ENCODE peak calls at places on chromosomes 2 and 18, in four cellular contexts. Y is HCT116, W is HepG2, V is SK-N-SH. S is an unnamed sample.

GRCh38 chr2:28649481-28650260 is 102.0 kb upstream of the PPP1CB start:
- DNase-seq in Y (peak; percentile 60), W (peak; percentile 36), V (no peak), S (no peak)

GRCh38 chr2:127577973-127578372 is 42.5 kb downstream of the MYO7B start:
- DNase-seq in Y (no peak), W (no peak), V (no peak), S (no peak)

GRCh38 chr2:24886114-24886501 is 33.9 kb downstream of the ADCY3 start:
- DNase-seq in Y (no peak), W (no peak), V (no peak), S (no peak)

GRCh38 chr18:12308386-12309100 is 502 bp downstream of the TUBB6 start:
- DNase-seq in Y (no peak), W (peak; percentile 29), V (peak; percentile 76), S (peak; percentile 88)

GRCh38 chr2:33215299-33215698 is 261.1 kb upstream of the RASGRP3 start:
- DNase-seq in Y (no peak), W (no peak), V (no peak), S (no peak)

GRCh38 chr2:106115250-106115649 is 78.9 kb downstream of the UXS1 start:
- DNase-seq in Y (peak; percentile 86), W (peak; percentile 84), V (no peak), S (peak; percentile 89)

GRCh38 chr2:21372654-21373053 is 248.9 kb downstream of the TDRD15 start:
- DNase-seq in Y (no peak), W (peak; percentile 39), V (peak; percentile 26), S (no peak)

GRCh38 chr2:88307817-88308216 is 137.7 kb downstream of the THNSL2 start:
- DNase-seq in Y (peak; percentile 51), W (peak; percentile 65), V (peak; percentile 43), S (peak; percentile 26)

GRCh38 chr2:236988690-236989639 is 96.7 kb upstream of the COPS8 start:
- DNase-seq in Y (no peak), W (peak; percentile 29), V (no peak), S (no peak)

GRCh38 chr2:85439986-85440385 is 21.5 kb downstream of the SH2D6 start:
- DNase-seq in Y (no peak), W (no peak), V (no peak), S (no peak)

GRCh38 chr2:67846341-67847070 is 216.3 kb downstream of the C1D start:
- DNase-seq in Y (peak; percentile 75), W (peak; percentile 94), V (peak; percentile 49), S (peak; percentile 67)

GRCh38 chr2:72999729-73000725 is 71.5 kb downstream of the SFXN5 start:
- DNase-seq in Y (no peak), W (no peak), V (no peak), S (no peak)

GRCh38 chr18:79732721-79733025 is 53.1 kb downstream of the CTDP1 start:
- DNase-seq in Y (no peak), W (no peak), V (no peak), S (no peak)

GRCh38 chr2:36352024-36352398 is 3.6 kb upstream of the CRIM1 start:
- DNase-seq in Y (peak; percentile 65), W (peak; percentile 68), V (peak; percentile 67), S (peak; percentile 32)

GRCh38 chr2:127740665-127741287 is 39.5 kb downstream of the SFT2D3 start:
- DNase-seq in Y (no peak), W (no peak), V (no peak), S (no peak)

GRCh38 chr2:85470850-85471800 is 52.6 kb downstream of the SH2D6 start:
- DNase-seq in Y (no peak), W (peak; percentile 98), V (peak; percentile 42), S (no peak)

GRCh38 chr2:27522400-27522945 is 25.8 kb downstream of the GCKR start:
- DNase-seq in Y (no peak), W (peak; percentile 39), V (no peak), S (peak; percentile 23)

GRCh38 chr2:231187736-231188505 is 10.5 kb upstream of the ARMC9 start:
- DNase-seq in Y (no peak), W (peak; percentile 89), V (peak; percentile 83), S (no peak)

GRCh38 chr2:85886585-85886984 is 2.2 kb downstream of the ST3GAL5 start:
- DNase-seq in Y (no peak), W (no peak), V (no peak), S (no peak)

GRCh38 chr2:147108553-147108952 is 736.3 kb upstream of the ACVR2A start:
- DNase-seq in Y (no peak), W (no peak), V (no peak), S (no peak)

GRCh38 chr2:205792908-205793307 is 110.6 kb downstream of the NRP2 start:
- DNase-seq in Y (no peak), W (no peak), V (no peak), S (no peak)

GRCh38 chr2:115294999-115295398 is 852.6 kb downstream of the DPP10 start:
- DNase-seq in Y (no peak), W (no peak), V (no peak), S (no peak)

GRCh38 chr18:28032177-28032576 is 144.8 kb downstream of the CDH2 start:
- DNase-seq in Y (no peak), W (no peak), V (no peak), S (no peak)

GRCh38 chr2:171244970-171245782 is 84.5 kb upstream of the TLK1 start:
- DNase-seq in Y (no peak), W (no peak), V (no peak), S (no peak)

GRCh38 chr2:171247741-171248140 is 87.0 kb upstream of the TLK1 start:
- DNase-seq in Y (no peak), W (no peak), V (no peak), S (no peak)

GRCh38 chr2:171241771-171242170 is 81.1 kb upstream of the TLK1 start:
- DNase-seq in Y (no peak), W (no peak), V (no peak), S (no peak)

GRCh38 chr2:171248205-171248662 is 87.5 kb upstream of the TLK1 start:
- DNase-seq in Y (no peak), W (no peak), V (no peak), S (no peak)

GRCh38 chr2:171244466-171244969 is 83.8 kb upstream of the TLK1 start:
- DNase-seq in Y (no peak), W (no peak), V (no peak), S (no peak)
- TF ChIP-seq ELF1 in Y (no peak), W (no peak), V (no peak), S (no peak)

DNA sequence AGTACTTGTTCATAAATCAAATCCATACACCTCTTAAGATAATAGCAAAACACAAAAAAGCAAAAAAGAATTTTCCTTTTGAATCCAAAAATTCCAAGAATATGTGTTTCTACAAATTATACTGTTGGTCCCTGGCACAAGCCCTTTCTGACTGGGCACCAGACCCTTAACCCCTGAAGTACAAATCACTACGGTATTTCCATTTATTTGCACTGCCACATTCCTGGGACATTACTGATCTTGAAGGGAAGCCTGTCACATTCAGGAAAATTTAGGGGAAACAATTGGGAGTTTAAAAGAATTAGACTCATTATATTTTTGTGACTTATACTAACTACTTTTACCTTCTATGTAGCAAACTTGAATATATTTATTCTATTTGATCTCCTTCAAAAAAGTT is 98.8 kb downstream of the ZNF521 start:
- DNase-seq in Y (no peak), W (no peak), V (no peak), S (no peak)
- TF ChIP-seq ELF1 in Y (no peak), W (no peak), V (no peak), S (no peak)

GRCh38 chr2:235345745-235346144 is 148.1 kb upstream of the AGAP1 start:
- DNase-seq in Y (no peak), W (no peak), V (no peak), S (no peak)
- TF ChIP-seq ELF1 in Y (no peak), W (no peak), V (no peak), S (no peak)

DNA sequence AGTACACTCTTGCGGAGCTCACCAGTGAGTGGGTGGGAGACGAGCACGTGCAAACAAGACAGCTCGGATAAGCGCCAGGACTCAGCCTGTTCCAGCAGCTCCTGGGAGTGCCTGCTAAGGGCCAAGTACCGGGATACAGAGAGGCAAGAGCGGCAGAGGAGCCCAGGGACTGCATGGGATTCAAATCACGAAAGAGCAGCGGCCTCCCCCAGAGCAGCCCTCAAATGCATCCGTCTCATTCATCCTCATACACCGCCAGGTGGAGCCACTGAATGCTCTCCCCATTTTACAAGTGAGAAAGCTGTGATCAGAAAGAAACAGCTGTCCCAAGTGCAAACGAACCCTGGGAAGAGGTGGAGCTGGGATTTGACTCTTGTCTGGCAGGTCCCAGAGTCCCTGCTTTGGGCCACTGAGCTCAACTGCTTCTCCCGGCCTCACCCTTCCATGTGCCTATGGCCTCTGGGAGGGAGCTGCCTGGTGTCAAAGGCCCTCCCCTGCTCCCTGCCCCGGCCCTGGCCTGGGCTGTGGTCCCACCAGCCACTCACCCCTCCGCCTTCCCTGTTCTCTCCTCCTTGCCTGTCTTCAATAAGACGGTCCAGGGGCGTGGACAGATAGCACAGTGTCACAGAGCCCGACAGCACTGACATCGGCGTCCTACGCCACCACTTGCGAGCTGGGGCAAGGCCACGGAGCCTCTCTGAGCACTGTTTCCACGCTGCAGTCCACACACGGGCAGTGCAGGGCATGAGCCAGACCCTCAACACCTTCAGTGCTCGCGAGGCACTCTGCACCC is 72.8 kb upstream of the TAF1B start:
- DNase-seq in Y (peak; percentile 42), W (peak; percentile 76), V (peak; percentile 79), S (peak; percentile 76)
- TF ChIP-seq ELF1 in Y (no peak), W (no peak), V (no peak), S (no peak)

GRCh38 chr2:60550151-60550983 is 3.1 kb downstream of the BCL11A start:
- DNase-seq in Y (peak; percentile 50), W (peak; percentile 56), V (peak; percentile 84), S (peak; percentile 38)

GRCh38 chr2:60550984-60551240 is 2.5 kb downstream of the BCL11A start:
- DNase-seq in Y (no peak), W (no peak), V (no peak), S (no peak)

GRCh38 chr2:60548844-60549243 is 4.6 kb downstream of the BCL11A start:
- DNase-seq in Y (no peak), W (no peak), V (no peak), S (no peak)

GRCh38 chr2:60551241-60552095 is 2.0 kb downstream of the BCL11A start:
- DNase-seq in Y (no peak), W (no peak), V (peak; percentile 62), S (no peak)

DNA sequence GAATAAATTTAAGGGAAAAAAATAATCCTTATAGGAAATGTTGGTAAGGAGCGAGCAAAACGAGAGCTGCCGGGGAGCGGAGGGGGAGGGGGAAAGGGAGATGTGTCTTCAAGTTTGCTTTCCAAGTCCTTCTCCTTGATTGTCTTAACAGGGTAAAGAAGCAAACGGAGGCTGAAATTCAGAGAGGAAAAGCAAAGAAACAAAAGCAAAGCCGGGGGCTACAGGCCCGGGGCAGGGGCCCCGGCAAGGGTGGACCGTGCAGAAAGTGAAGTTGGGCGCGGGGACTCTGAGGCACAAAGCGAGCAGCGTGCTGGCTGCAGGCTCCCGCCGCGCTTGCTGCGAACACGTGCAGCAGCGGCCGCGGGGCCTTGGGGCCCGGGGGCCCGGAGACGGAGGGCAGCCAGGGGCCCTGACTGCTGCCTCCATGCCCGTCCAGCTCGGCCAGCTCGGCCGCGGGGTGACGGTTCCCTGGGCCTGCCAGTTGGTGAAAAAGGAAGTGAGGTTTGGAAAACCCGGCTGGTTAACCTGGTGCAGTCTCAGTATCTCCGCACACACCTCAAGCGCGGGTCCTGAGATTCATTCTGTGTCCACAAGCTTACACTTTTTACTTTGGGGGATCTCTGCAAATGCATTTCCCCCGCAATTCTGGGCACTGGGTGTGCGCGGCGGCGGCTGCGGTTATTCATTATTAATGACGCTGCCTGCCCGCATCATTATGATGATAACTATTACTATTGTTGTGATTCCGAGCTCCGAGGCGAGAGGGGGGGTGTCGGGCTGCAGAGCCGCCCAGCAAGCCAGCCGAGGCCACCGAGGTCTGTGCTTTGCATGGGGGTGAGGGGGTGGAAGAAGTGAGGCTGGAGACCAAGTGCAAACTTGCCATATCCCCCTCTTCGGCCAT is 4.0 kb downstream of the BCL11A start:
- DNase-seq in Y (no peak), W (no peak), V (peak; percentile 48), S (no peak)
- TF ChIP-seq ELF1 in Y (no peak), W (no peak), V (no peak), S (no peak)